ENCODE peak calls at places on chromosomes 13 and 19, in ten cellular contexts. Z is neuronal stem cell, I is neural progenitor cell, D is spleen, K is Peyer's patch, P is left ventricle myocardium inferior, V is psoas muscle, Q is cardiac muscle cell, B is heart right ventricle, O is PC-3. E is an unnamed sample. For H3K36me3 and H3K27me3, the result is how much of the 10 kb centered on the place peaks cover.

GRCh38 chr13:73938375-73939070 is 195.7 kb downstream of the KLF12 start:
- DNase-seq in I (no peak), B (no peak), O (peak), D (no peak), Z (peak), K (no peak), P (no peak), Q (peak), V (no peak), E (no peak)

GRCh38 chr13:44142540-44142867 is 231.1 kb upstream of the SERP2 start:
- DNase-seq in P (no peak), O (no peak), B (no peak), V (no peak), D (peak), Z (no peak), Q (no peak), K (no peak), I (no peak), E (no peak)

GRCh38 chr19:19540707-19541515 is 2.8 kb downstream of the CILP2 start:
- DNase-seq in K (peak), V (no peak), P (no peak), D (peak), B (no peak), O (peak), Z (peak), Q (peak), I (peak), E (peak)

GRCh38 chr13:72125561-72125960 is 258.6 kb upstream of the DACH1 start:
- DNase-seq in I (no peak), V (no peak), D (no peak), Q (no peak), P (no peak), K (no peak), Z (no peak), B (no peak), O (peak), E (no peak)

GRCh38 chr19:31938675-31939074 is 406.7 kb upstream of the ZNF507 start:
- DNase-seq in Z (no peak), O (no peak), V (no peak), I (no peak), K (no peak), Q (no peak), D (no peak), B (no peak), P (no peak), E (no peak)

GRCh38 chr19:7636317-7636690 is 606 bp upstream of the STXBP2 start:
- DNase-seq in D (no peak), K (no peak), B (no peak), P (no peak), V (no peak), O (no peak), Q (no peak), Z (no peak), I (no peak), E (no peak)

GRCh38 chr13:99357149-99357596 is 50.0 kb upstream of the GPR183 start:
- DNase-seq in O (peak), B (no peak), Z (no peak), D (no peak), P (no peak), I (no peak), Q (peak), V (no peak), K (no peak), E (no peak)

GRCh38 chr19:48121909-48122371 is 11.3 kb upstream of the PLA2G4C start:
- DNase-seq in V (no peak), D (peak), Q (peak), Z (no peak), I (no peak), B (no peak), P (no peak), K (peak), O (peak), E (no peak)

GRCh38 chr19:52066258-52066866 is 17.7 kb upstream of the ZNF432 start:
- DNase-seq in K (no peak), Z (no peak), V (no peak), D (no peak), O (no peak), Q (no peak), B (no peak), I (no peak), P (no peak), E (no peak)
- H3K27ac ChIP-seq in K (no peak), Z (no peak), V (no peak), D (no peak), O (no peak), Q (no peak), B (no peak), I (no peak), P (no peak), E (no peak)

GRCh38 chr19:15238639-15239155 is 6.4 kb upstream of the EPHX3 start:
- DNase-seq in Q (no peak), D (no peak), B (no peak), P (no peak), O (no peak), Z (no peak), I (no peak), K (no peak), V (no peak), E (no peak)
- H3K36me3 ChIP-seq in Q (under half), D (half or more), B (under half), P (half or more), O (under half), Z (half or more), I (under half), K (half or more), V (under half), E (under half)

GRCh38 chr19:1736916-1737315 is 16.4 kb upstream of the ONECUT3 start:
- DNase-seq in Z (no peak), Q (no peak), B (no peak), K (no peak), D (no peak), P (no peak), I (peak), V (no peak), O (no peak), E (no peak)
- H3K27me3 ChIP-seq in Z (under half), Q (half or more), B (under half), K (under half), D (half or more), P (half or more), I (half or more), V (under half), O (under half), E (under half)

DNA sequence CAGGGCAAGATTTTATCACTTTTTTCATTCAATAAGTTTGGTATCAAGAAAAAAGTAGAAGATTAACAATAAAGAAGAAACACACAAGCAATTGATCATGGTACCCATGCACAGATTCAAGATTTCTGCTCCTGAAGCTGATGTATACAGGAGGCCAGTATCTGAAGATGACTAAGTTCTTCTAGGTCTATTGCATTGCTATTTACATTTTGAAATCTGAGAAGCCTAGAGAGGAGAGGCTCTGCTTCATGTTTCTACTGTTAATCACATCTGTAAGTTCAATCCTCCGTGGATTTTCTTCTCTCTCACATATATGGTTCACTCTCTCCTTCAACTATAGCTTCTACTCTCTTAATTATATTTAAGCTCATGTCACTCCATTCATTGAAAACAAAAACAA is 198.4 kb downstream of the EFNB2 start:
- DNase-seq in K (no peak), Q (no peak), P (no peak), I (no peak), Z (no peak), O (peak), B (no peak), V (no peak), D (no peak), E (no peak)
- H3K27ac ChIP-seq in K (no peak), Q (no peak), P (no peak), I (no peak), Z (no peak), O (no peak), B (no peak), V (no peak), D (no peak), E (no peak)

DNA sequence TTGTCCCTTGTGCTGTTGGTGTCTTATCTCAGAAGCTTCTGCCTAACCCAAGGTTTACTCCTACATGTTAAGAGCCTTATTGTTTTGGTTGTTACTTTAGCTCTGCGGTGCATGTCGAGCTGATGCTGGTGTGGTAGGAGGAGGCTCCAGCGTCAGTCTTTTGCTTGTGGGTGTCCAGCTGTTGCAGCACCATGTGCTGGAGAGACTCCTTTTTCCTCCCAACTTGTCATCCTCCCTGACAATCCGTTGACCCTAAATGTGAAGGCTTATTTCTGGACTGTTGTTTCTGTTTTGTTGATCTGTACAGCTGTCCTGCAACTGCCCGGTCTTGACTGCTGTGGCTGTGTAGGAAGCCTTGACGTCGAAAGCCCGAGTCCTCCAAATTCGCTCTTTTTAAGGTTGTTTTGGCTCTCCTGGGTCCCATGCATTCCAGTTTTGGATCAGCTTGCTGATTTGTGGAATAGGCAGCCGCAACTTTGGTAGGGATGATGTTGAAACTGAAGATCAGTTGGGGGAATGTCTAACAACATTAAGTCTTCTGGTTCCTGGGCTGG is 15.3 kb downstream of the NAXD start:
- DNase-seq in K (no peak), O (no peak), V (no peak), Z (no peak), B (no peak), D (no peak), P (no peak), Q (peak), I (no peak), E (no peak)
- H3K36me3 ChIP-seq in K (half or more), O (under half), V (under half), Z (half or more), B (under half), D (half or more), P (half or more), Q (under half), I (under half), E (under half)

GRCh38 chr19:38661166-38661565 is 13.7 kb downstream of the ACTN4 start:
- DNase-seq in Q (no peak), D (no peak), I (no peak), Z (no peak), B (no peak), P (no peak), O (no peak), V (no peak), K (no peak), E (no peak)

GRCh38 chr19:38661996-38662395 is 14.5 kb downstream of the ACTN4 start:
- DNase-seq in I (no peak), Z (no peak), B (no peak), Q (no peak), O (peak), D (no peak), P (no peak), K (no peak), V (no peak), E (no peak)

GRCh38 chr19:38663957-38664502 is 16.6 kb downstream of the ACTN4 start:
- DNase-seq in D (peak), I (no peak), K (no peak), V (peak), Q (no peak), O (no peak), B (peak), Z (no peak), P (peak), E (no peak)

GRCh38 chr19:38663156-38663651 is 15.8 kb downstream of the ACTN4 start:
- DNase-seq in O (no peak), Z (no peak), K (no peak), P (no peak), Q (no peak), I (no peak), D (peak), V (no peak), B (no peak), E (no peak)

GRCh38 chr19:38662508-38663155 is 15.2 kb downstream of the ACTN4 start:
- DNase-seq in K (no peak), I (no peak), B (no peak), P (no peak), Z (no peak), Q (no peak), V (no peak), O (no peak), D (no peak), E (no peak)
- H3K27me3 ChIP-seq in K (under half), I (under half), B (under half), P (under half), Z (under half), Q (under half), V (under half), O (under half), D (under half), E (under half)